ENCODE peak calls at places on chromosomes 1 and 21, in eight cellular contexts. G, E, F, B, X, K, M and S are unnamed samples.

GRCh38 chr1:16111771-16112557 is 38.5 kb upstream of the FAM131C start:
- DNase-seq in K (peak; percentile 70), X (no peak), F (no peak), G (no peak), B (no peak), M (no peak), E (no peak), S (no peak)

GRCh38 chr21:18987515-18988026 is 584.0 kb upstream of the TMPRSS15 start:
- DNase-seq in E (no peak), B (no peak), G (no peak), X (no peak), F (no peak), M (no peak), K (no peak), S (no peak)

GRCh38 chr1:101112051-101112770 is 86.6 kb upstream of the DPH5 start:
- DNase-seq in M (peak; percentile 66), K (no peak), G (no peak), X (no peak), B (peak; percentile 32), E (no peak), F (peak; percentile 44), S (peak; percentile 35)

GRCh38 chr1:9362488-9362887 is 69.8 kb downstream of the SPSB1 start:
- DNase-seq in X (no peak), E (no peak), F (no peak), B (no peak), G (no peak), M (no peak), K (no peak), S (no peak)

GRCh38 chr1:62437273-62437945 is 560 bp downstream of the USP1 start:
- DNase-seq in G (peak; percentile 27), F (no peak), K (no peak), E (no peak), B (peak; percentile 28), X (no peak), M (no peak), S (no peak)

GRCh38 chr21:37166733-37167132 is 93.7 kb downstream of the TTC3 start:
- DNase-seq in K (peak; percentile 57), B (no peak), F (no peak), E (no peak), M (no peak), G (no peak), X (no peak), S (no peak)

GRCh38 chr1:94887603-94888171 is 39.2 kb downstream of the CNN3 start:
- DNase-seq in E (no peak), M (no peak), K (no peak), F (no peak), G (no peak), X (no peak), B (no peak), S (no peak)

GRCh38 chr1:30965914-30966313 is 57.4 kb upstream of the SDC3 start:
- DNase-seq in F (no peak), K (no peak), B (no peak), X (no peak), E (no peak), M (no peak), G (no peak), S (no peak)

GRCh38 chr1:233300326-233300725 is 4.8 kb upstream of the PCNX2 start:
- DNase-seq in G (no peak), X (no peak), E (no peak), K (no peak), B (no peak), M (no peak), F (no peak), S (no peak)

GRCh38 chr1:207102146-207102545 is 1.9 kb upstream of the C4BPA start:
- DNase-seq in X (no peak), B (no peak), K (no peak), G (no peak), F (no peak), E (no peak), M (no peak), S (no peak)

GRCh38 chr1:147757015-147757990 is 3.1 kb downstream of the GJA5 start:
- DNase-seq in F (no peak), G (no peak), B (no peak), E (no peak), M (no peak), X (peak; percentile 80), K (peak; percentile 77), S (no peak)

GRCh38 chr1:177286396-177286795 is 115.6 kb downstream of the BRINP2 start:
- DNase-seq in K (no peak), F (no peak), B (no peak), G (no peak), M (no peak), E (no peak), X (no peak), S (no peak)

GRCh38 chr1:198848206-198848605 is 209.4 kb downstream of the PTPRC start:
- DNase-seq in B (no peak), K (no peak), M (no peak), X (no peak), F (no peak), G (peak; percentile 14), E (no peak), S (no peak)

GRCh38 chr21:45644041-45644906 is 749 bp downstream of the PCBP3 start:
- DNase-seq in F (no peak), K (no peak), M (no peak), B (peak; percentile 15), G (no peak), E (no peak), X (no peak), S (peak; percentile 80)